ENCODE peak calls at places on chromosomes 1 and 21, in nine cellular contexts. M is RWPE2; F is neural progenitor cell; G is mesenchymal stem cell; D is CD8-positive, alpha-beta T cell; H is astrocyte; S is GM23248; L is stomach; X is left ventricle myocardium inferior. R is an unnamed sample. For H3K36me3 and H3K9me3, the result is how much of the 10 kb centered on the place peaks cover.

GRCh38 chr1:18805116-18805515 is 54.3 kb downstream of the TAS1R2 start:
- DNase-seq in F (no peak), S (no peak), G (no peak), M (no peak), L (no peak), X (no peak), D (no peak), H (no peak), R (no peak)

GRCh38 chr1:72997041-72997440 is 714.7 kb upstream of the NEGR1 start:
- DNase-seq in D (no peak), M (no peak), F (no peak), L (no peak), G (no peak), S (no peak), X (no peak), H (no peak), R (no peak)

GRCh38 chr1:78070758-78071157 is 25.0 kb downstream of the GIPC2 start:
- DNase-seq in H (peak), X (no peak), F (no peak), L (no peak), M (no peak), S (peak), D (no peak), G (no peak), R (peak)

GRCh38 chr1:30650038-30650958 is 73.1 kb downstream of the MATN1 start:
- DNase-seq in F (no peak), S (no peak), H (no peak), M (no peak), X (no peak), G (no peak), L (no peak), D (no peak), R (no peak)

GRCh38 chr1:228344631-228345072 is 62.0 kb downstream of the TRIM11 start:
- DNase-seq in S (no peak), L (no peak), D (no peak), F (no peak), X (peak), H (no peak), M (peak), G (no peak), R (peak)

GRCh38 chr1:87968259-87968955 is 639.7 kb downstream of the LMO4 start:
- DNase-seq in F (peak), L (no peak), M (no peak), D (no peak), G (peak), X (peak), S (peak), H (peak), R (peak)

GRCh38 chr1:26705788-26706237 is 10.0 kb downstream of the ARID1A start:
- DNase-seq in H (peak), L (no peak), X (no peak), G (peak), M (no peak), D (no peak), F (no peak), S (peak), R (peak)

GRCh38 chr1:8202182-8202905 is 115.6 kb upstream of the SLC45A1 start:
- DNase-seq in F (peak), H (peak), L (peak), S (peak), G (peak), X (peak), M (no peak), D (no peak), R (peak)

GRCh38 chr1:230542054-230542453 is 100.2 kb upstream of the COG2 start:
- DNase-seq in F (no peak), S (peak), G (peak), M (no peak), H (peak), D (no peak), X (no peak), L (no peak), R (peak)

GRCh38 chr1:33009561-33009960 is 27.1 kb downstream of the AK2 start:
- DNase-seq in F (no peak), D (no peak), G (no peak), M (no peak), H (no peak), S (no peak), L (no peak), X (no peak), R (no peak)

GRCh38 chr1:119582801-119583200 is 65.3 kb downstream of the ZNF697 start:
- DNase-seq in H (peak), D (no peak), M (no peak), G (peak), F (peak), S (peak), X (peak), L (peak), R (peak)

GRCh38 chr1:12405325-12406217 is 175.7 kb downstream of the VPS13D start:
- DNase-seq in M (no peak), X (no peak), S (peak), G (peak), H (peak), L (peak), F (peak), D (no peak), R (no peak)

GRCh38 chr1:24082372-24082771 is 29.6 kb downstream of the MYOM3 start:
- DNase-seq in S (no peak), F (no peak), M (no peak), X (no peak), H (no peak), G (no peak), L (no peak), D (no peak), R (no peak)

GRCh38 chr1:160541622-160542302 is 18.7 kb upstream of the SLAMF6 start:
- DNase-seq in D (no peak), S (no peak), L (no peak), F (no peak), M (no peak), X (no peak), H (no peak), G (peak), R (no peak)

GRCh38 chr1:201430790-201431189 is 9.3 kb upstream of the TNNI1 start:
- DNase-seq in X (no peak), H (no peak), L (no peak), G (no peak), M (no peak), D (no peak), S (no peak), F (no peak), R (no peak)

GRCh38 chr1:40232444-40232843 is 15.3 kb upstream of the TMCO2 start:
- DNase-seq in D (no peak), H (no peak), M (no peak), F (no peak), G (no peak), L (no peak), X (no peak), S (no peak), R (no peak)

GRCh38 chr1:204523605-204524215 is 7.5 kb downstream of the MDM4 start:
- DNase-seq in F (no peak), H (no peak), G (no peak), X (no peak), D (no peak), L (no peak), S (no peak), M (no peak), R (peak)

GRCh38 chr1:114428083-114428754 is 82.8 kb downstream of the TRIM33 start:
- DNase-seq in H (no peak), F (no peak), X (no peak), D (no peak), L (no peak), S (peak), G (peak), M (no peak), R (no peak)

GRCh38 chr1:23594149-23594917 is 35.0 kb upstream of the ID3 start:
- DNase-seq in X (no peak), D (no peak), F (no peak), L (no peak), G (no peak), S (no peak), M (no peak), H (no peak), R (no peak)

GRCh38 chr1:177925006-177925405 is 44.9 kb downstream of the SEC16B start:
- DNase-seq in M (no peak), H (peak), G (no peak), D (no peak), X (no peak), L (no peak), F (no peak), S (no peak), R (no peak)

GRCh38 chr1:226162898-226163297 is 23.6 kb downstream of the ACBD3 start:
- DNase-seq in D (no peak), F (no peak), H (no peak), X (no peak), M (no peak), G (no peak), S (no peak), L (no peak), R (no peak)

GRCh38 chr1:15919316-15919715 is 56.6 kb downstream of the ZBTB17 start:
- DNase-seq in H (peak), D (no peak), F (no peak), X (no peak), L (no peak), M (peak), G (peak), S (peak), R (no peak)

GRCh38 chr1:71049951-71050598 is 2.5 kb upstream of the PTGER3 start:
- DNase-seq in X (no peak), S (peak), F (peak), H (peak), G (peak), M (no peak), D (no peak), L (no peak), R (no peak)

GRCh38 chr1:168939131-168939946 is 167.2 kb upstream of the ATP1B1 start:
- DNase-seq in F (no peak), D (no peak), S (no peak), M (no peak), H (no peak), L (no peak), G (no peak), X (no peak), R (no peak)

GRCh38 chr1:210144736-210145135 is 87.9 kb upstream of the SERTAD4 start:
- DNase-seq in X (no peak), S (peak), G (no peak), H (no peak), L (no peak), M (no peak), F (no peak), D (no peak), R (no peak)

GRCh38 chr1:46254668-46255067 is 7.1 kb downstream of the RAD54L start:
- DNase-seq in X (no peak), L (no peak), H (no peak), F (no peak), D (no peak), S (no peak), M (no peak), G (no peak), R (no peak)
- H3K36me3 ChIP-seq in X (under half), L (under half), H (under half), F (under half), D (under half), S (under half), M (half or more), G (under half), R (under half)

GRCh38 chr1:47555841-47556616 is 118.2 kb downstream of the FOXD2 start:
- DNase-seq in F (no peak), L (no peak), H (peak), X (no peak), D (no peak), S (no peak), G (no peak), M (no peak), R (peak)
- H3K9me3 ChIP-seq in F (under half), L (under half), H (under half), X (under half), D (under half), S (under half), G (under half), M (under half), R (under half)

GRCh38 chr1:17207540-17207939 is 2.6 kb downstream of the PADI1 start:
- DNase-seq in H (no peak), G (no peak), S (no peak), L (no peak), F (no peak), X (no peak), D (no peak), M (no peak), R (no peak)
- H3K4me3 ChIP-seq in H (no peak), G (no peak), S (no peak), L (no peak), F (no peak), X (no peak), D (no peak), M (no peak), R (no peak)

GRCh38 chr21:25387665-25388064 is 219.6 kb downstream of the MRPL39 start:
- DNase-seq in L (no peak), G (no peak), X (no peak), F (no peak), H (no peak), M (no peak), D (no peak), S (no peak), R (no peak)

GRCh38 chr21:25383545-25383944 is 223.7 kb downstream of the MRPL39 start:
- DNase-seq in G (no peak), H (no peak), M (no peak), L (no peak), S (no peak), F (no peak), D (no peak), X (no peak), R (no peak)

GRCh38 chr21:25384782-25385181 is 222.5 kb downstream of the MRPL39 start:
- DNase-seq in S (no peak), D (no peak), H (no peak), L (no peak), G (no peak), M (no peak), X (no peak), F (no peak), R (no peak)

DNA sequence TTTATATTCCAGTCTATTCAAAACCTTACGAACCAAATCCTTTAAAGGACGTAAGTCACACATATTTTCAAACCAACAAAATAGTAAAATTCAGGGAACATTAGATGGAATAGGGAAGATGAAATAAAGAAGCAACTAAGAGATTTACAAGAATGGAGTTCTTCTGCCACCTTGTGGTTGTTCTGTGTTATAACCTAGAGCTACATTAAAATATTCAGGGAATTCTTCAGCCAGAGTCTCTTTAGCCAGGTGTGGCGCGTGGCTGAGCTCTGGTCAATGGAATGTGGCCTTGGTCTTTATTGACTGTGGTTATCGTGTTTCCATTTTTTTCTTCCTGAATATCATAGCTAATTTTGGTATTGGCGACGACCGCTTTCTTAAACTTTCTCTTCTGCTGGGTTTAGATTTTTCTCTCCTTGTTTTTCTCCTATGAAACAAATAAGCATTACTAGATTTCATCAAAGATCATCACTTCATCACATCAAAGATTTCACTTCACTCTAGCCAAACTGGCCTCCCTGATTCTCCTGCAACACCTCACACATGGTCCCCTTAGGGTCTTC is 221.3 kb downstream of the MRPL39 start:
- DNase-seq in D (no peak), X (no peak), M (no peak), S (peak), G (peak), F (peak), L (peak), H (peak), R (peak)
- H3K36me3 ChIP-seq in D (under half), X (under half), M (under half), S (under half), G (under half), F (under half), L (under half), H (under half), R (under half)

GRCh38 chr1:80436851-80437250 is 1363.9 kb upstream of the ADGRL2 start:
- DNase-seq in G (no peak), X (no peak), M (no peak), L (no peak), D (no peak), S (no peak), H (no peak), F (no peak), R (no peak)
- H3K9me3 ChIP-seq in G (under half), X (under half), M (under half), L (under half), D (under half), S (under half), H (under half), F (under half), R (under half)

DNA sequence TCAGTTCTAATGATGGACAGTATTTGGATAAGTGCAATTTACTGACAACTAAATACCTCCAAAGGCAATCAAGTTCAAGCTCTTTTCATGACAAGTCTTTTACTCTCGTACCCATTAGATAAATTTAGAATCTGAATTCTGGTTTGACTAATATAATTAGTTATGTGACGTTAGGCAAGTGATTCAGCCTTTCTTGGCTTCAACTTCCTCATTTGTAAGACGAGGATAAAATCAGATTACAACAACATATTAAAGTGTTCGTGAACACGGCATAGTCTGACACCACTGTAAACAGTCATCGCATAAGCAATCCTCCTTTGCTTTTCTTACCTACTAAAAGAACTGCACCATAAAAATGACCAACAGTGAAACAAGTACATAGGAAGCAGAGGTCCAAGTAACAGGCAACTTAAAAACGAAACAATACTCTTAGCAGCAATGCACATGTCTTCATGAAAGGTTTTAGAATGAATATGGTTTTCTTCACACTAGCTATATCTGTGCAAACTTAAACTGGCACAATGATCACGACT is 25.7 kb downstream of the COA6 start:
- DNase-seq in G (no peak), F (no peak), X (no peak), D (no peak), S (peak), L (no peak), H (peak), M (no peak), R (no peak)
- H3K4me3 ChIP-seq in G (no peak), F (no peak), X (no peak), D (no peak), S (peak), L (peak), H (no peak), M (no peak), R (no peak)

R was measured in MG63.